ENCODE peak calls at places on chromosome 1, in six cellular contexts. X is cardiac muscle cell; V is stimulated activated CD4-positive, alpha-beta T cell treated with anti-CD3 and anti-CD28 coated beads, TNF-alpha, amount 100 ng/mL, for 1 hour; R is T follicular helper cell; I is progenitor cell of endocrine pancreas; P is GDM1. Q is an unnamed sample.

GRCh38 chr1:5967351-5968160 is 24.7 kb downstream of the NPHP4 start:
- DNase-seq in I (no peak), V (no peak), P (no peak), R (no peak), X (peak; percentile 15), Q (no peak)

GRCh38 chr1:211610779-211611556 is 32.0 kb upstream of the SLC30A1 start:
- DNase-seq in R (no peak), I (no peak), P (no peak), X (peak; percentile 74), V (no peak), Q (peak; percentile 47)

GRCh38 chr1:156097499-156098178 is 15.4 kb upstream of the MEX3A start:
- DNase-seq in R (no peak), P (no peak), X (no peak), V (no peak), I (no peak), Q (no peak)

GRCh38 chr1:212188599-212189351 is 96.4 kb upstream of the PPP2R5A start:
- DNase-seq in X (no peak), P (no peak), I (no peak), R (no peak), V (no peak), Q (no peak)

GRCh38 chr1:211613108-211613947 is 34.4 kb upstream of the SLC30A1 start:
- DNase-seq in X (peak; percentile 97), V (no peak), R (no peak), P (peak; percentile 75), I (no peak), Q (peak; percentile 56)

GRCh38 chr1:118986291-118986838 is 1.8 kb downstream of the TBX15 start:
- DNase-seq in V (no peak), X (no peak), I (no peak), R (no peak), P (no peak), Q (no peak)

GRCh38 chr1:3340548-3341235 is 113.8 kb upstream of the ARHGEF16 start:
- DNase-seq in P (no peak), V (no peak), X (no peak), I (no peak), R (no peak), Q (no peak)

GRCh38 chr1:3727042-3727824 is 25.0 kb upstream of the CCDC27 start:
- DNase-seq in P (no peak), I (no peak), V (no peak), X (peak; percentile 34), R (no peak), Q (peak; percentile 60)

GRCh38 chr1:227890451-227891222 is 57.1 kb downstream of the WNT9A start:
- DNase-seq in P (no peak), V (no peak), R (no peak), X (no peak), I (peak; percentile 7), Q (peak; percentile 2)